ENCODE peak calls at places on chromosomes 6 and 20, in seven cellular contexts. O is progenitor cell of endocrine pancreas, G is A549, C is Calu3, L is tibial artery, T is NB4, U is GM10248. Y is an unnamed sample.

GRCh38 chr6:24223131-24223715 is 97.2 kb downstream of the NRSN1 start:
- DNase-seq in O (no peak), G (peak; percentile 3), C (no peak), L (no peak), T (no peak), U (no peak), Y (no peak)

GRCh38 chr6:130019796-130020105 is 1.4 kb downstream of the L3MBTL3 start:
- DNase-seq in O (no peak), G (no peak), C (no peak), L (no peak), T (no peak), U (peak; percentile 15), Y (no peak)

GRCh38 chr20:46482864-46483263 is 30.5 kb downstream of the ZNF334 start:
- DNase-seq in O (no peak), G (no peak), C (no peak), L (no peak), T (no peak), U (no peak), Y (no peak)

GRCh38 chr20:46293084-46293483 is 15.2 kb downstream of the CDH22 start:
- DNase-seq in O (peak; percentile 25), G (peak; percentile 40), C (no peak), L (no peak), T (peak; percentile 71), U (no peak), Y (no peak)

GRCh38 chr20:53657289-53657678 is 63.6 kb upstream of the ZNF217 start:
- DNase-seq in O (no peak), G (no peak), C (no peak), L (no peak), T (no peak), U (no peak), Y (no peak)

GRCh38 chr6:22401206-22401605 is 104.4 kb upstream of the PRL start:
- DNase-seq in O (no peak), G (no peak), C (no peak), L (no peak), T (no peak), U (no peak), Y (no peak)

GRCh38 chr6:12275084-12275483 is 15.1 kb upstream of the EDN1 start:
- DNase-seq in O (no peak), G (peak; percentile 53), C (no peak), L (no peak), T (peak; percentile 83), U (no peak), Y (peak; percentile 55)

GRCh38 chr6:83169096-83169495 is 24.0 kb downstream of the PGM3 start:
- DNase-seq in O (no peak), G (no peak), C (no peak), L (no peak), T (no peak), U (no peak), Y (no peak)

GRCh38 chr20:57655812-57656161 is 35.6 kb upstream of the ZBP1 start:
- DNase-seq in O (no peak), G (no peak), C (no peak), L (no peak), T (no peak), U (peak; percentile 17), Y (no peak)

GRCh38 chr20:31948008-31948407 is 3.8 kb downstream of the PDRG1 start:
- DNase-seq in O (no peak), G (peak; percentile 55), C (no peak), L (no peak), T (peak; percentile 16), U (no peak), Y (no peak)

GRCh38 chr6:90296346-90297123 is at the start of gene BACH2:
- DNase-seq in O (peak; percentile 86), G (peak; percentile 67), C (peak; percentile 88), L (peak; percentile 91), T (peak; percentile 86), U (peak; percentile 75), Y (peak; percentile 82)

GRCh38 chr6:12173670-12174069 is 116.5 kb upstream of the EDN1 start:
- DNase-seq in O (no peak), G (no peak), C (no peak), L (no peak), T (no peak), U (no peak), Y (no peak)

GRCh38 chr6:116572162-116572561 is 858 bp downstream of the RWDD1 start:
- DNase-seq in O (no peak), G (no peak), C (no peak), L (no peak), T (peak; percentile 54), U (peak; percentile 31), Y (no peak)

GRCh38 chr20:9332783-9333482 is 181.5 kb upstream of the LAMP5 start:
- DNase-seq in O (no peak), G (no peak), C (no peak), L (no peak), T (no peak), U (no peak), Y (no peak)

GRCh38 chr20:32807706-32808105 is 12.0 kb upstream of the MAPRE1 start:
- DNase-seq in O (no peak), G (no peak), C (no peak), L (no peak), T (no peak), U (no peak), Y (no peak)

GRCh38 chr6:109239192-109239917 is 142.9 kb downstream of the CD164 start:
- DNase-seq in O (no peak), G (no peak), C (no peak), L (no peak), T (peak; percentile 45), U (no peak), Y (peak; percentile 55)

GRCh38 chr20:4112490-4113420 is 97.4 kb upstream of the RNF24 start:
- DNase-seq in O (no peak), G (no peak), C (peak; percentile 31), L (peak; percentile 37), T (no peak), U (no peak), Y (no peak)

GRCh38 chr6:167827588-167828324 is 1.0 kb downstream of the AFDN start:
- DNase-seq in O (peak; percentile 45), G (peak; percentile 19), C (peak; percentile 52), L (no peak), T (no peak), U (peak; percentile 45), Y (no peak)

GRCh38 chr20:61859712-61860111 is 206.0 kb downstream of the TAF4 start:
- DNase-seq in O (no peak), G (no peak), C (no peak), L (no peak), T (no peak), U (no peak), Y (no peak)

GRCh38 chr20:61857884-61858283 is 207.8 kb downstream of the TAF4 start:
- DNase-seq in O (no peak), G (no peak), C (no peak), L (no peak), T (no peak), U (no peak), Y (no peak)

GRCh38 chr20:61861054-61861841 is 204.4 kb downstream of the TAF4 start:
- DNase-seq in O (no peak), G (no peak), C (no peak), L (no peak), T (peak; percentile 13), U (no peak), Y (no peak)

GRCh38 chr20:61861858-61862257 is 203.8 kb downstream of the TAF4 start:
- DNase-seq in O (no peak), G (no peak), C (no peak), L (no peak), T (no peak), U (no peak), Y (no peak)

GRCh38 chr20:61860588-61860987 is 205.1 kb downstream of the TAF4 start:
- DNase-seq in O (no peak), G (no peak), C (no peak), L (no peak), T (no peak), U (no peak), Y (no peak)
- TF ChIP-seq CTCF in O (no peak), G (no peak), C (no peak), L (no peak), T (no peak), U (no peak), Y (no peak)

GRCh38 chr6:6646859-6647258 is 58.3 kb downstream of the LY86 start:
- DNase-seq in O (no peak), G (no peak), C (no peak), L (no peak), T (peak; percentile 39), U (no peak), Y (no peak)
- TF ChIP-seq CTCF in O (no peak), G (no peak), C (no peak), L (no peak), T (peak; percentile 46), U (no peak), Y (no peak)

GRCh38 chr6:56766806-56767178 is 124.1 kb upstream of the DST start:
- DNase-seq in O (no peak), G (no peak), C (no peak), L (no peak), T (no peak), U (peak; percentile 61), Y (no peak)

GRCh38 chr6:56760842-56761241 is 118.2 kb upstream of the DST start:
- DNase-seq in O (no peak), G (no peak), C (no peak), L (no peak), T (peak; percentile 21), U (no peak), Y (no peak)

GRCh38 chr6:56766139-56766805 is 123.6 kb upstream of the DST start:
- DNase-seq in O (no peak), G (no peak), C (no peak), L (no peak), T (no peak), U (no peak), Y (no peak)

GRCh38 chr6:56765494-56765893 is 122.8 kb upstream of the DST start:
- DNase-seq in O (no peak), G (no peak), C (no peak), L (no peak), T (no peak), U (no peak), Y (no peak)

DNA sequence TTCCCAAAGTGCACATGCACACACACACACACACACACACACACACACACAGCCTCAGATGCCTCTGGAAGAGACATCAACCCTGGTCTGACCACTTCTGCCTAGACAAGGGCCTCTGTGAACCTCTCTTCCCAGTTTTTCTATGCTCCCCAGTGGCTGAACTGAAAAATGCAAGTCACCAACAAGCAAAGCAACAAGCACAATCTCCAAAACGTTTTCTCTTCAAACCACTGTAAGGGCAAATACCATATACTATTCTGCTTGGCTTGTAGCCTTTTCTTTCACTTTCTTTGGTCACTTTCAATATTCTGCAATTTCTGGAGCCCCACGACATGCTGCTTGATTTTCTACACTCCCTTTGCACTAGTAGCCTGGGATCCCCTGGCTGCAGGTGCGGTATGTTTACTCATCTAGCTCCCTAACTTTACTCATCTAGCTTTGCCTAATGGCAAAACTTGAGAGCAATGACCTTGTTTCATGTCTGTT is 121.4 kb upstream of the DST start:
- DNase-seq in O (no peak), G (peak; percentile 60), C (peak; percentile 48), L (no peak), T (peak; percentile 52), U (peak; percentile 40), Y (no peak)
- TF ChIP-seq CTCF in O (peak; percentile 47), G (peak; percentile 45), C (peak; percentile 54), L (peak; percentile 30), T (peak; percentile 53), U (no peak), Y (peak; percentile 47)

DNA sequence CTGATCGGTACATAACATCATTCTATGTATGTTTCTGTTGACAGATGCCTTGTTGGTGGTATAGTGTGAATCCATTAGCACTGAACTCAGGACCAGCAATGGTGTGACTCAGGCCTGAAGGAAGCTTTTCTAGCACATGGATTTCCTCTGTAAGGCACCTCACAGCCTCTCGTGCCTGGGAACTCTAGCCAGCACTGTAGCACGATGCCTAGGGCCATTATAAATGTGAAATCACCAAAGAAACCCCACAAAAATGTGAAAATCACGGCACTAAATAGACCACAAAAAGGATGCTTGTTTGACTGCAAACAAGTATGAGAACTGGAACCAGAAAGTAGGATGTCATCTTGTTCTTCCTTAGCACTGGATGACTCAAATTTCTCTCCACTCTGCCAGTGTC is 63.7 kb upstream of the NKX2-2 start:
- DNase-seq in O (no peak), G (no peak), C (no peak), L (no peak), T (no peak), U (no peak), Y (no peak)
- TF ChIP-seq CTCF in O (no peak), G (no peak), C (no peak), L (no peak), T (no peak), U (no peak), Y (no peak)